ENCODE peak calls at places on chromosomes 5 and 9, in six cellular contexts. I, T, N, R, C and E are unnamed samples. For H3K4me1, the result is how much of the 10 kb centered on the place peaks cover.

GRCh38 chr5:72883850-72884249 is 67.4 kb downstream of the TNPO1 start:
- DNase-seq in N (no peak), C (no peak), T (no peak), I (no peak), R (no peak), E (no peak)

GRCh38 chr5:75057551-75057950 is 5.2 kb upstream of the GCNT4 start:
- DNase-seq in R (no peak), N (no peak), I (no peak), C (no peak), T (no peak), E (no peak)

GRCh38 chr5:17001418-17001817 is 65.3 kb upstream of the MYO10 start:
- DNase-seq in C (no peak), R (no peak), T (no peak), I (no peak), N (no peak), E (no peak)

GRCh38 chr5:82331557-82331956 is 53.4 kb upstream of the RPS23 start:
- DNase-seq in T (no peak), C (no peak), N (no peak), R (no peak), I (no peak), E (no peak)

GRCh38 chr9:83166369-83166768 is 103.4 kb upstream of the RASEF start:
- DNase-seq in R (no peak), C (no peak), N (no peak), I (no peak), T (peak), E (no peak)

GRCh38 chr9:112754578-112754977 is 4.0 kb downstream of the SNX30 start:
- DNase-seq in T (no peak), C (no peak), N (no peak), R (no peak), I (no peak), E (no peak)

GRCh38 chr5:93926831-93927600 is 185.6 kb upstream of the POU5F2 start:
- DNase-seq in N (no peak), I (no peak), C (no peak), R (no peak), T (no peak), E (no peak)

GRCh38 chr5:119270121-119270565 is 85.7 kb upstream of the TNFAIP8 start:
- DNase-seq in N (no peak), C (no peak), T (no peak), R (no peak), I (no peak), E (no peak)

GRCh38 chr5:135825373-135826220 is 8.9 kb upstream of the SLC25A48 start:
- DNase-seq in N (no peak), C (no peak), R (no peak), T (no peak), I (no peak), E (no peak)

GRCh38 chr9:111783424-111783823 is 11.3 kb downstream of the SHOC1 start:
- DNase-seq in I (no peak), T (no peak), N (no peak), C (no peak), R (no peak), E (no peak)

GRCh38 chr9:35653611-35654010 is 2.9 kb upstream of the SIT1 start:
- DNase-seq in T (no peak), R (no peak), N (no peak), I (no peak), C (no peak), E (peak)
- H3K4me1 ChIP-seq in T (under half), R (under half), N (under half), I (under half), C (under half), E (under half)

DNA sequence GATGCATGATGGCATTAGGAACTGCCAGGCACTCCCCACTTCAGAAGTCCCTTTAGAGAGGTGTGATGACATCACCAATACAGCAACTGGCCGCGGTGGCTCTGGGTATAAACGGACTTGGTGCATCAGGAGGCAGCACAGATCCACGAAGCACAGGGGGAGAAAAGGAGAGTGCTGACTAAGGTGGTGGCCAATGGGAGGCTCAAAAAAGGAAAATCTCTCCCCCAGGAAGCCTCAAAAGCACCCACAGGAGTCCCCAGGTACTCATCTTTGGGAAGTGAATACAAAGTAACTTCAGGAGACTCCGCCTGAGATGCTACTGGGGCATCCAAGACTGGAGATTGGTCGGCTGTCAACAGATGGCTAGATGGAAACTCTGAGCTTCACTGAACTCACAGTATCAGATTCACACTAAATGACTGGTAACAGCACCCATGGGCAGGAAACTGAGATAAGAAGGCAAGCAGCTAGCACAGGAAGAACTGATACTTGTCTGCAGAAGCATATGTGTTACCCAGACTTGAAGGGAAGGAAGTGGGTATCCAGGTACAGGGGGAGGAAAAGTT is 7.6 kb downstream of the TTC39B start:
- DNase-seq in N (no peak), R (no peak), T (no peak), I (peak), C (no peak), E (no peak)
- H3K27ac ChIP-seq in N (no peak), R (no peak), T (peak), I (peak), C (no peak), E (no peak)

DNA sequence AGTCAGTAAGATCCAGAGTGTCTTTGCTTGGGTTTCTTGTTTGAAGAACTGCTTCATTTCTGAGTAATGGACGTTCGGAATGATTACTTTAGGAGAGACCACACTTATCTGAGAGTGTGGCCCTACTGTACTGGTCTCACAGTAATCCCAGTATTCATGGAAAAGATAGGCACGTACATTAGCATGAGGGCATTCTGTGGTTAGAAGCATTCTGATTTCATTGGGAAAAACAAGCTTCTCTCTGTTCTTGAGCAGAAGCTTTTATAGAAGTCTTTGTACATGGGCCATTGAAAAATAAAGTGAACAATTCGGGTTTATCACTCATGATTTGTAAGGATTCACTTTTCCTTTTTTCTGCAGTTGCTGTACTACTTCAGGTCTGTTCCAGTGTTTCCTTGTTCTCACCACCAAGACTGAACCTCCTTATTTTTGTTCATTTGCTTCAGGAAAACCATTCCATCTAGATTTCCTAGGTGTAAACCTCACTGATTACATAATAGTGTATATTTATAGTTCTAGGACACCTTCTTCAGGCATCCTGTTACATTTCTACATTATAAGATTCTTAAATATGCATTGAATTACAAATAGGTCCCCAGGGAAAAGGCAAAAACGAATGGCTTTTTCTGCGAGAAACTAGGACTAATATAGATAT is 10.1 kb downstream of the TGFBR1 start:
- DNase-seq in C (no peak), T (no peak), I (no peak), N (no peak), R (no peak), E (no peak)
- H3K4me1 ChIP-seq in C (under half), T (under half), I (half or more), N (under half), R (under half), E (under half)

GRCh38 chr5:51388488-51389325 is 5.5 kb downstream of the ISL1 start:
- DNase-seq in T (no peak), N (no peak), R (no peak), C (no peak), I (no peak), E (no peak)
- H3K27ac ChIP-seq in T (no peak), N (no peak), R (no peak), C (no peak), I (no peak), E (no peak)

GRCh38 chr9:127187231-127187956 is 65.0 kb upstream of the ANGPTL2 start:
- DNase-seq in N (peak), T (no peak), C (peak), I (no peak), R (no peak), E (peak)

GRCh38 chr9:127184641-127185040 is 62.2 kb upstream of the ANGPTL2 start:
- DNase-seq in N (peak), I (no peak), R (no peak), C (no peak), T (no peak), E (no peak)

GRCh38 chr9:127186799-127187198 is 64.4 kb upstream of the ANGPTL2 start:
- DNase-seq in N (no peak), C (no peak), T (no peak), I (no peak), R (no peak), E (no peak)

GRCh38 chr9:127185181-127185580 is 62.7 kb upstream of the ANGPTL2 start:
- DNase-seq in N (peak), C (no peak), I (no peak), R (no peak), T (no peak), E (no peak)

DNA sequence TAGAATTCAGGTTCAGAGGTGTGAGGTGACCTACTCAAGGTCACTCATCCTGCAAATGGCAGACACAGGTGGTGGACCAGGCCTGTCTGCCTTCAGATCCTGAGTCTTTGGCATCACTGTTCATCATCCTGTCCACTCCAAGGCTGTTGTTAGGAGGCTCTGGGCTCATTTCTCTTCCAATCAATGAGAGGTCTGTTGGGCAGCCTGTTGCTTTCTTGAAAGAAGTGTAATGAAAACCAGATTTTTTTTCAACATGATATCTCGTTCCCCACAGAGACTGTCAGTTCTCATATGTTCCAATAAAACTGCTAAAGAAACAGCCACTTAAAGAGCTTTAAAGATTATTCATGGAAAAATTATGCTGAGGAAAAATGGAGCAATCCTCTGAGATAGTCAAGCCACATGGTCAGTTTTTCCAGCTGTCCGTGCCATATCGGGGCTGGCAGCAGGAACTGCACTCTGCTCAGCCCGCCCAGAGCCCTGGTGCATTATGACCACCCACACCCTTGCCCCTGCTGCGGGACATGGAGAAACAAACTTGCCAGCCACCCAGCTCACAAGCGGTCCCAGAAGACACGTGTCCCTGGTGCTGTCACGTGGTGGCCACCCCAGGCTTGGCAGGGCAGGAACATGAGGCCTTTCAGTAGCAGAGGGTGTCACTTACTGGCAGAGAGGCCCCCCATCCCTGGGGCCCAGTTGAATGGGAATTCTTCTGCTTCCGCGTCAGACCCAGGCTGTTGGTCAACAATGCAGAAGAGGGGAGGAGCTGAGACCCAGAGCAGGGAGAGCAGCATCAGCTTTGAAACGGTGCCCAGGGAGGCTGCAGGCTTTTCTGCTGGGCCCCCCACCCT is 63.7 kb upstream of the ANGPTL2 start:
- DNase-seq in N (peak), C (no peak), T (no peak), I (no peak), R (no peak), E (peak)
- H3K4me1 ChIP-seq in N (under half), C (under half), T (under half), I (under half), R (under half), E (under half)

GRCh38 chr5:14438195-14438606 is 143.4 kb upstream of the OTULINL start:
- DNase-seq in N (no peak), T (no peak), R (no peak), I (no peak), C (no peak), E (no peak)

GRCh38 chr5:14436801-14437542 is 144.6 kb upstream of the OTULINL start:
- DNase-seq in C (no peak), T (no peak), N (no peak), R (no peak), I (no peak), E (no peak)

GRCh38 chr5:14439087-14439841 is 142.3 kb upstream of the OTULINL start:
- DNase-seq in I (no peak), R (no peak), T (no peak), C (no peak), N (no peak), E (no peak)

GRCh38 chr5:14440598-14441401 is 140.8 kb upstream of the OTULINL start:
- DNase-seq in R (peak), I (no peak), T (no peak), C (no peak), N (peak), E (peak)

DNA sequence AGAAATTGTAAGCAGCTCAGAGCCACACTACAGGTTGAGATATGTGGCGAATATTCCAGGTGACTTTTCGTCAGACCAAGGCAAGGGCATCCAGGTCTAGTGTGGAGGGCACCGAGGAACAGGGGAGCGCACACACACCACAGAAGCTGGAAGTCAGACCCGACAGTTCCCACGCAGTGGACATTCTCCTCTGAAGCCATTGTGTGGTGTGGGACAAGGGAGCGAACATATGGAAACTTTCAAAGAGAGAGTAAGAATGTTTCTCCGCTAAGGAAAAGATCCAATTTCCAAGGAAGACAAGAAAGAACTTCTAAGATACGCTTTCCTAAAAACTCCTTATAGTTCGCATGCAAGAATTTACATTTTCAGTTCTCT is 141.4 kb upstream of the OTULINL start:
- DNase-seq in N (no peak), T (no peak), I (no peak), R (no peak), C (no peak), E (no peak)
- H3K27ac ChIP-seq in N (peak), T (no peak), I (no peak), R (peak), C (no peak), E (peak)

GRCh38 chr9:127853312-127854168 is 918 bp downstream of the ENG start:
- DNase-seq in C (no peak), I (no peak), T (no peak), R (no peak), N (no peak), E (no peak)

GRCh38 chr9:127855522-127855921 is 1.1 kb upstream of the ENG start:
- DNase-seq in C (no peak), N (no peak), T (no peak), I (no peak), R (no peak), E (no peak)

GRCh38 chr9:127856094-127856740 is 1.8 kb upstream of the ENG start:
- DNase-seq in I (no peak), T (no peak), N (peak), C (no peak), R (no peak), E (no peak)

GRCh38 chr9:127852829-127853228 is 1.6 kb downstream of the ENG start:
- DNase-seq in I (no peak), T (no peak), C (no peak), R (no peak), N (no peak), E (no peak)

DNA sequence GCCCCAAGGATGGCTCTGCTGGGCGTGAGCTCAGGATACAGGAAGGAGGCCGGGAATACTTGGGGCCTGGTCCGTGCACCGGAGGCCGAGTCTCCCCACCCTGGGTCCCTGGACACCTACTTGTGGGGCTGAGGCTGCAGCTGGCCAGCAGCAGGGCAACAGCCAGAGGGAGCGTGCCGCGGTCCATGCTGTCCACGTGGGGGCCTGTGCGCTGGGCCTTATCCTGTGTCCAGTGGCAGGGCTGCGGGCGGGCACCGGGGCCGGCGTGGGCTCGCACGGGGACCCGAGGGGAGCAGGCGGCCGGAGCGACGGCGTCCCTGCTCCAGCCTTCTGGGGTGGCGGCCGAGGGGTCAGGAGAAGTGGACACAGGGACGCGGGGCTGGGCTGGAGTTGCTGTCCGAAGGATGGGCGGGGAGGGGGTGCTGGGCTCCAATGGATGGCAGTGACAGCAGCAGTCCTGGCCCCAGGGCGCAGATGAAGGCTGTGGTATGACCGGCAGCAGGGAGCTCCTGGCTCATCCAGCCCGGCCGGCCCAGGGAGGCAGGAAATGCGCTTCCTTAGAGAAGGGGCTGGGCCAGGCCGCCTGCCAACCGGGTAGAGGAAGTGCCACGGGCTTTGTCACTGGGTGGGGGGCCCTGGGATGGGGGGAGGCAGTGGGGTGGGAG is at the start of gene ENG:
- DNase-seq in T (peak), C (no peak), I (no peak), N (peak), R (no peak), E (peak)
- H3K4me1 ChIP-seq in T (under half), C (under half), I (under half), N (under half), R (under half), E (under half)

DNA sequence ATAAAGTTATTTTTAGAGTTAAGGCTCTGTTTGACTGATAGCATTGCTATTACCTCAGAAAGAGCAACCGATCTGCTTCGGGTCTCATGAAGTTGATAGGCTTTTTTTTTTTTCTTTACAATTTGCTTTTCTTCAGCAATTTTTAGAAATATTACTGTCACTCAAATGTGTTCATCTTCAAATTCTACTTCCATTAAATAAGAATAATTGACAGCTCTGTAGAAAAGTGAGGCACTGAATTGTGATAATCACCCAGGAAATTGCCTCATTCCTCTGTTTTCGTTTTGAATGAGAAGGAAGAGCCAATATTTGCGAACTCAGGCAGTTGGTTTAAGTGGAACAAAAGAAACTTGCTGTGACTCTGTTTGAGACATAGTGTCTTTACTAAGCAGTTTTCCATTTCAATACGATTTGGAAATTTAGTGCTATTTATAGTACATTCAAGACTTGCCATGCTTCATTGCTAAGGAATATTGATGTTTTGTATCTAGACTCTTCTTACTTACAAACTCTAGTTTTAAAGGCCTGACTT is 700.5 kb upstream of the CDH10 start:
- DNase-seq in R (no peak), T (no peak), N (no peak), I (no peak), C (no peak), E (no peak)
- H3K27ac ChIP-seq in R (no peak), T (no peak), N (no peak), I (no peak), C (no peak), E (no peak)

DNA sequence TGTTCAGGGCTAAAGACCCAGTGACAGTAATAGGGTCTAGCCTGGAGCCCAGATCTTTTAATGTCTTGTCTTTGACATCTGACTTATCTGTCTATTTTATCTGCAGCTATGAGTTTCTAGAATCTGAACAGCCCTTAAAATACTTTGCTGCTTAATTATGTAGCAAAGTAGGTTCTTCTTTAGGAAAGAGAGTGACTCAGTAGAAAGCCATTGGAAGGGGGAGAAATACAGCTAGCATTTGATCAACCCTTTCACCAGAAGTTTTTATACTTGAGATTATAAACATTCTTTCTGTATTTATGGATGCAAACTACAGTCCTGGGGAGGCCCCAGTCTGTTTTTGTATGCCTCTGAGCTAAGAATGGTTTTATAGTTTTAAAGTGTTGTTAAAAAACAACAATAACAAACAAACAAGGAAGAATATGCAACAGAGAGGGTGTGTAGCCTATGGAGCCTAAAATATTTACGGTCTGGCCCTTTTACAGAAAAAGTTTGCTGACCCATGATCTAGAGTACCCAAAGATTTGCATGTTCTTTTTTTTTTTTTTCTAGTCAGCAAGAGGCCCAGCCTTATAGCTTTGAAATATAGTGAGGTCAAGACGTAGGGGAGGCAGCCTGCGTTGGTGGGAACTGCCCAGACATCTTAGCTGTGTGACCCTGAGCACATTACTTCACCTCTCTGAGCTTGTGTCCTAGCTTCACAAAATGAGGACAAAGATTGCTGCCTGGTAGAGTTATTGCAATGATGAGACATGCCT is 9.7 kb downstream of the GSN start:
- DNase-seq in I (no peak), T (no peak), C (no peak), N (no peak), R (no peak), E (no peak)
- H3K4me1 ChIP-seq in I (under half), T (half or more), C (half or more), N (under half), R (under half), E (under half)